ENCODE peak calls at places on chromosomes 6 and 20, in nine cellular contexts. X is upper lobe of right lung, Q is psoas muscle, G is uterus, P is H9, M is PC-9, Z is stomach, R is tibial artery, Y is left ventricle myocardium inferior. H is an unnamed sample. For H3K9me3, the result is how much of the 10 kb centered on the place peaks cover.

GRCh38 chr6:38671885-38672467 is 31.0 kb downstream of the GLO1 start:
- DNase-seq in Z (no peak), Y (no peak), P (peak), Q (no peak), G (no peak), R (no peak), M (peak), X (no peak), H (peak)

GRCh38 chr20:57198359-57199072 is 67.9 kb downstream of the BMP7 start:
- DNase-seq in R (no peak), P (no peak), Y (no peak), Q (no peak), G (no peak), X (no peak), Z (no peak), M (no peak), H (no peak)

GRCh38 chr20:33832113-33832853 is 21.1 kb downstream of the CHMP4B start:
- DNase-seq in R (no peak), P (no peak), M (no peak), X (no peak), Z (no peak), Q (no peak), G (no peak), Y (no peak), H (peak)

GRCh38 chr20:46118481-46119020 is 437 bp downstream of the CD40 start:
- DNase-seq in G (peak), Y (peak), P (peak), X (peak), R (peak), Q (peak), Z (peak), M (peak), H (peak)

GRCh38 chr6:12060780-12061619 is 48.9 kb downstream of the HIVEP1 start:
- DNase-seq in Q (peak), Z (peak), M (no peak), X (peak), R (peak), P (peak), G (peak), Y (peak), H (peak)

GRCh38 chr6:107653183-107653580 is 163.3 kb downstream of the SOBP start:
- DNase-seq in Z (no peak), Y (peak), P (no peak), X (no peak), Q (peak), M (no peak), R (no peak), G (no peak), H (peak)

GRCh38 chr6:85866373-85866740 is 223.7 kb upstream of the SYNCRIP start:
- DNase-seq in G (peak), X (no peak), P (no peak), Z (no peak), Q (no peak), Y (no peak), M (no peak), R (no peak), H (no peak)

GRCh38 chr6:148294059-148294458 is 48.6 kb upstream of the SASH1 start:
- DNase-seq in P (no peak), X (no peak), R (no peak), Q (no peak), Y (no peak), G (no peak), M (no peak), Z (no peak), H (no peak)

GRCh38 chr6:24883618-24884017 is 52.1 kb downstream of the RIPOR2 start:
- DNase-seq in P (no peak), Q (no peak), X (no peak), R (no peak), Z (no peak), Y (no peak), G (no peak), M (no peak), H (no peak)

GRCh38 chr20:24543168-24543567 is 73.7 kb downstream of the SYNDIG1 start:
- DNase-seq in G (no peak), M (no peak), Z (no peak), Q (no peak), Y (no peak), P (no peak), R (no peak), X (no peak), H (no peak)

GRCh38 chr6:294656-295565 is 2.6 kb downstream of the DUSP22 start:
- DNase-seq in X (no peak), M (no peak), P (no peak), Q (no peak), R (no peak), Y (no peak), Z (no peak), G (no peak), H (no peak)

GRCh38 chr6:111870054-111870750 is 3.0 kb downstream of the FYN start:
- DNase-seq in P (no peak), R (no peak), Z (no peak), Q (no peak), M (no peak), G (no peak), Y (no peak), X (no peak), H (no peak)

GRCh38 chr6:169172435-169172834 is 81.2 kb downstream of the THBS2 start:
- DNase-seq in X (no peak), G (peak), Z (no peak), Q (peak), P (no peak), Y (no peak), R (peak), M (peak), H (no peak)

GRCh38 chr20:1674361-1674760 is 16.8 kb upstream of the SIRPG start:
- DNase-seq in X (no peak), Y (no peak), P (no peak), R (no peak), Z (peak), Q (no peak), M (no peak), G (no peak), H (peak)

GRCh38 chr6:111604259-111605099 is 1.2 kb downstream of the TRAF3IP2 start:
- DNase-seq in G (peak), P (no peak), R (peak), X (no peak), Y (peak), Z (peak), M (no peak), Q (peak), H (peak)

GRCh38 chr6:71551798-71552197 is 263.2 kb downstream of the OGFRL1 start:
- DNase-seq in M (no peak), P (no peak), Y (no peak), G (no peak), Q (no peak), Z (no peak), R (no peak), X (no peak), H (no peak)

GRCh38 chr6:71558974-71559373 is 270.4 kb downstream of the OGFRL1 start:
- DNase-seq in X (no peak), Z (no peak), G (no peak), Y (no peak), P (no peak), Q (no peak), R (no peak), M (no peak), H (no peak)

DNA sequence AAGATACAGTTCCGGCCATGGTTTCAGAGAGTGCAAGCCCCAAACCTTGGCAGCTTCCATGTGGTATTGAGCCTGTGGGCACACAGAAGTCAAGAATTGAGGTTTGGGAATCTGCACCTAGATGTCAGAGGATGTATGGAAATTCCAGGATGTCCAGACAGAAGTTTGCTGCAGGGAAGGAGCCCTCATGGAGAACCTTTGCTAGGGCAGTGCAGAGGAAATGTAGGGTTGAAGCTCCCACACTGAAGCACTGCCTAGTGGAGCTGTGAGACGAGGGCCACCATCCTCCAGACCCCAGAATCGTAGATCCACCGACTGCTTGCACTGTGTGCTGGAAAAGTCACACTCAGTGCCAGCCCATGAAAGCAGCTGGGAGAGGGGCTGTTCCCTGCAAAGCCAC is 267.5 kb downstream of the OGFRL1 start:
- DNase-seq in Q (no peak), M (no peak), P (no peak), Y (no peak), Z (no peak), X (no peak), R (no peak), G (no peak), H (no peak)
- H3K9me3 ChIP-seq in Q (under half), M (under half), P (under half), Y (half or more), Z (under half), X (under half), R (under half), G (under half), H (under half)

GRCh38 chr6:79249136-79249535 is 14.7 kb upstream of the HMGN3 start:
- DNase-seq in P (no peak), Y (no peak), X (no peak), M (no peak), R (no peak), Q (no peak), Z (no peak), G (no peak), H (no peak)

GRCh38 chr6:79246891-79247290 is 12.4 kb upstream of the HMGN3 start:
- DNase-seq in P (no peak), Z (no peak), G (no peak), X (no peak), M (no peak), Y (no peak), Q (no peak), R (no peak), H (no peak)

GRCh38 chr6:79250559-79250958 is 16.1 kb upstream of the HMGN3 start:
- DNase-seq in G (no peak), Y (no peak), Q (no peak), X (no peak), P (no peak), R (no peak), Z (no peak), M (no peak), H (no peak)

DNA sequence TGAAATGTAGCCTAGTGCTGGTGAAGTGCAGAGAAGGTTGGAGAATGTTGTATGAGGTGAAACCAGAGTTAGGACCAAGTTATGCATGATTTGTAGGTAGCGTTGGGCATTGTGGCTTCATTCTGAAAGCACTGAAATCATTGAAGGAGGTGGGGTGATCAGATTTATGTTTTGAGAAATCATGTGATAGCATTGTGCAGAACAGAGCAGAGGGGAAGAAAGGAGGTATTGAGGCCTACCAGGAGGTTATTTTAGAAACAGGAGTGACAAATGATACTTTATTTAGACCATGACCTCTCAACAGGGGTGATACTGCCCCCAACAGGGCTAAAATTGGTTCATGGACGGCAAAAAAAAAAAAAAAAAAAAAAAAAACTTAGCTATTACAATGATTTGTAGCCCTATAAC is 15.6 kb upstream of the HMGN3 start:
- DNase-seq in G (no peak), X (no peak), M (no peak), R (no peak), Y (no peak), Q (no peak), P (no peak), Z (no peak), H (no peak)
- TF ChIP-seq CTCF in G (no peak), X (peak), M (no peak), R (no peak), Y (peak), Q (no peak), P (peak), Z (no peak), H (no peak)

GRCh38 chr20:51140671-51141070 is 117.8 kb upstream of the KCNG1 start:
- DNase-seq in G (no peak), X (no peak), Q (no peak), M (no peak), Z (no peak), Y (no peak), P (peak), R (no peak), H (no peak)

GRCh38 chr20:51144476-51144875 is 121.6 kb upstream of the KCNG1 start:
- DNase-seq in Q (no peak), R (no peak), Z (no peak), Y (no peak), X (no peak), P (no peak), M (no peak), G (no peak), H (no peak)

GRCh38 chr20:51143652-51144051 is 120.7 kb upstream of the KCNG1 start:
- DNase-seq in X (no peak), Q (no peak), R (no peak), Z (no peak), P (no peak), M (no peak), G (no peak), Y (no peak), H (no peak)

GRCh38 chr20:51138576-51138975 is 115.7 kb upstream of the KCNG1 start:
- DNase-seq in M (no peak), X (no peak), R (no peak), Y (no peak), P (peak), Q (no peak), Z (no peak), G (no peak), H (no peak)

GRCh38 chr20:51142448-51142847 is 119.5 kb upstream of the KCNG1 start:
- DNase-seq in R (no peak), G (no peak), Q (no peak), Z (no peak), M (no peak), X (no peak), Y (no peak), P (no peak), H (peak)
- H3K9me3 ChIP-seq in R (under half), G (under half), Q (under half), Z (under half), M (under half), X (under half), Y (under half), P (under half), H (under half)

GRCh38 chr6:135738646-135739045 is 112.9 kb upstream of the PDE7B start:
- DNase-seq in Z (no peak), X (no peak), G (no peak), Q (no peak), M (no peak), R (no peak), P (no peak), Y (no peak), H (no peak)

GRCh38 chr6:135743476-135743875 is 108.0 kb upstream of the PDE7B start:
- DNase-seq in Z (no peak), R (no peak), G (no peak), Y (no peak), M (no peak), X (no peak), P (no peak), Q (no peak), H (no peak)

GRCh38 chr6:135739288-135739687 is 112.2 kb upstream of the PDE7B start:
- DNase-seq in R (no peak), M (peak), Q (no peak), Z (no peak), Y (no peak), X (no peak), P (no peak), G (no peak), H (no peak)

GRCh38 chr6:135740580-135740979 is 110.9 kb upstream of the PDE7B start:
- DNase-seq in M (no peak), P (no peak), Q (no peak), R (no peak), X (no peak), G (no peak), Z (no peak), Y (no peak), H (no peak)
- TF ChIP-seq CTCF in M (no peak), P (no peak), Q (no peak), R (no peak), X (no peak), G (no peak), Z (no peak), Y (no peak), H (no peak)

GRCh38 chr20:55977723-55978481 is 27.4 kb downstream of the CBLN4 start:
- DNase-seq in Q (no peak), M (no peak), X (peak), Z (no peak), R (no peak), Y (no peak), P (no peak), G (peak), H (no peak)

GRCh38 chr20:55978550-55978949 is 26.8 kb downstream of the CBLN4 start:
- DNase-seq in M (no peak), Z (no peak), Y (no peak), G (no peak), P (no peak), R (no peak), Q (no peak), X (no peak), H (no peak)

GRCh38 chr20:55974491-55975202 is 30.7 kb downstream of the CBLN4 start:
- DNase-seq in Z (no peak), R (no peak), Q (no peak), X (no peak), P (no peak), M (no peak), Y (no peak), G (no peak), H (no peak)
- H3K9me3 ChIP-seq in Z (under half), R (under half), Q (under half), X (under half), P (half or more), M (under half), Y (under half), G (under half), H (under half)

GRCh38 chr6:134065706-134066105 is 13.3 kb upstream of the SLC2A12 start:
- DNase-seq in M (no peak), R (no peak), Z (no peak), P (peak), G (no peak), Y (no peak), Q (no peak), X (no peak), H (no peak)
- TF ChIP-seq CTCF in M (peak), R (no peak), Z (no peak), P (peak), G (no peak), Y (peak), Q (peak), X (peak), H (no peak)

GRCh38 chr6:23559587-23560343 is 566.2 kb upstream of the NRSN1 start:
- DNase-seq in Z (no peak), M (no peak), Y (no peak), Q (no peak), G (no peak), P (no peak), R (no peak), X (no peak), H (peak)
- H3K9me3 ChIP-seq in Z (under half), M (under half), Y (under half), Q (under half), G (under half), P (under half), R (under half), X (under half), H (under half)

GRCh38 chr6:14117158-14118090 is at the start of gene CD83:
- DNase-seq in Y (peak), G (peak), R (no peak), P (peak), Z (peak), M (peak), Q (peak), X (peak), H (peak)
- TF ChIP-seq CTCF in Y (peak), G (no peak), R (no peak), P (peak), Z (no peak), M (no peak), Q (peak), X (no peak), H (no peak)

DNA sequence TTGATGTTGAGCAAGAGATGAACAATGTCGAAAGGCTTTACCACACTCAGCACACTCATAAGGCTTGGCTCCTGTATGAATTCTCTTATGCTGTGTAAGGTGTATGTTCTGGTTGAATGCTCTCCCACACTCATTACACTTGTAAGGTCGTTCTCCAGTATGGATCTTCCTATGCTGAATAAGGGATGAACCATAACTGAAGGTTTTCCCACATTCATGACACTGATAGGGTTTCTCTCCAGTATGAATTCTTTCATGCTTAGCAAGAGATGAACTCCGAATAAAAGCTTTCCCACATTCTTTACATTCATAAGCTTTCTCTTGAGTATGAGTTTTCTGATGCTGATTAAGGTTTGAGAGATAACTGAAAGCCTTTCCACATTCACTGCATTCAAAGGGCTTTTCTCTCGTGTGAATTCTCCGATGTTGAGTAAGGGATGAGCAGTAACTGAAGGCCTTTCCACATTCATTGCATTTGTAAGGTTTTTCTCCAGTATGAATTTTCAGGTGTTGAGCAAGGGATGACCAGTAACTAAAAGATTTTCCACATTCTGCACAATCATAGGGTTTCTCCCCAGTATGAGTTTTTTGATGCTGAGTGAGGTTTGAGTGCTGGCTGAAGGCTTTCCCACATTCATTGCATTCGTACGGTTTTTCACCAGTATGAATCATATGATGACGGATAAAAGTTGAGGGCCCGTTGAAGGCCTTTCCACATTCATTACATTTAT is 21.1 kb downstream of the ZNF184 start:
- DNase-seq in Y (no peak), P (no peak), X (no peak), Z (no peak), R (no peak), Q (no peak), M (no peak), G (no peak), H (no peak)
- H3K9me3 ChIP-seq in Y (half or more), P (half or more), X (half or more), Z (half or more), R (half or more), Q (half or more), M (half or more), G (under half), H (half or more)

H was measured in mucosa of descending colon.